ENCODE peak calls at places on chromosome 7, in five cellular contexts. Z, E, X, P and M are unnamed samples.

GRCh38 chr7:66859794-66860645 is 61.0 kb upstream of the TMEM248 start:
- DNase-seq in X (no peak), E (no peak), P (peak; percentile 65), Z (no peak), M (no peak)

GRCh38 chr7:46586406-46586805 is 665.3 kb upstream of the IGFBP3 start:
- DNase-seq in E (no peak), Z (no peak), X (no peak), P (no peak), M (no peak)

GRCh38 chr7:96040250-96040772 is 268.0 kb downstream of the DYNC1I1 start:
- DNase-seq in P (no peak), E (no peak), Z (no peak), X (no peak), M (no peak)

GRCh38 chr7:129341212-129341611 is 93.0 kb upstream of the STRIP2 start:
- DNase-seq in E (no peak), Z (no peak), P (no peak), X (peak; percentile 24), M (no peak)

GRCh38 chr7:139502226-139502625 is 18.8 kb upstream of the KLRG2 start:
- DNase-seq in P (no peak), Z (no peak), X (no peak), E (no peak), M (no peak)

GRCh38 chr7:112938895-112939588 is 147.6 kb downstream of the GPR85 start:
- DNase-seq in X (peak; percentile 68), P (peak; percentile 88), Z (peak; percentile 37), E (peak; percentile 59), M (peak; percentile 62)

GRCh38 chr7:15334524-15335269 is 227.1 kb downstream of the AGMO start:
- DNase-seq in P (no peak), X (no peak), E (no peak), Z (no peak), M (no peak)

GRCh38 chr7:138510003-138510402 is 49.9 kb downstream of the TRIM24 start:
- DNase-seq in E (no peak), P (no peak), X (no peak), Z (no peak), M (no peak)

GRCh38 chr7:41979834-41980307 is 257.1 kb downstream of the GLI3 start:
- DNase-seq in X (peak; percentile 19), E (no peak), Z (no peak), P (peak; percentile 78), M (no peak)

GRCh38 chr7:93646538-93646937 is 72.0 kb upstream of the CALCR start:
- DNase-seq in E (no peak), Z (no peak), X (no peak), P (no peak), M (no peak)
- H3K4me3 ChIP-seq in E (no peak overlapping the region), Z (no peak overlapping the region), X (no peak overlapping the region), P (peak overlapping the region; percentile 87), M (no peak overlapping the region)

GRCh38 chr7:159027091-159027802 is 117.4 kb downstream of the VIPR2 start:
- DNase-seq in E (no peak), P (peak; percentile 54), Z (no peak), X (no peak), M (no peak)
- TF ChIP-seq CTCF in E (no peak), P (no peak), Z (no peak), X (peak; percentile 22), M (no peak)

GRCh38 chr7:151782598-151783448 is 94.1 kb downstream of the PRKAG2 start:
- DNase-seq in P (peak; percentile 95), E (peak; percentile 74), X (no peak), Z (peak; percentile 71), M (peak; percentile 78)
- H3K4me3 ChIP-seq in P (no peak overlapping the region), E (peak overlapping the region; percentile 13), X (no peak overlapping the region), Z (no peak overlapping the region), M (peak overlapping the region; percentile 55)

DNA sequence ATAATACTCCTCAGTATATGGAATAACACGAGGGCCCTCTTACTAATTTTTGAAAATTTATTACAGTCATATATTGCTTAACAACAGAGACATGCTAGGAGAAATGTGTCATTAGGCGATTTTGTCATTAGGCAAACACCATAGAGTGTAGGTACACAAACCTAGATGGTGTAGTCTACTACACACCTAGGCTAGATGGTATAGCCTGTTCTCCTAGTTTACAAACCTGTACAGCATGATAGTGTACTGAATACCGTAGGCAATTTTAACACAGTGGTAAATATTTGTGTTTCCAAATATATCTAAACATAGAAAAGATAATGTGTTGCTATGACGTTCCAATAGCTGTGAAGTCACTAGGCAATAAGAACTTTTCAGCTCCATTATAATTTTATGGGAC is 12.8 kb downstream of the OR2F1 start:
- DNase-seq in X (no peak), E (no peak), P (no peak), Z (no peak), M (no peak)
- TF ChIP-seq CTCF in X (no peak), E (no peak), P (no peak), Z (no peak), M (no peak)

DNA sequence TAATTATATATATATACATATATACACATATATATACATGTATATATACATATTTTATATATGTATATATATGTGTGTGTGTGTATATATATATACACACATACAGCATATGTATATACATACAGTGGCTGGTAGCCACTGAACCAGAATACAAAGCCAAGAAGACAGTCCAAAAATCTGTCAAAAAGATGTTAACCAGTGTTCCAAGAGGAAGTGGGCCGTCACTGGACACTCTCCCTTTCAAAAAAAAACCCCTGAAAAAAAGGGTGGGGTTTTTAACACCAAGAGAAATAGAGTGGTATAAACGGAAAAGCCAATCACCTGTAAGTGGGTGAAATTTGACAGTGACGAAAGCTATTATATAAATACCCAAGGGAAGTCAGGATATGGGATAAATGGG is 31.1 kb upstream of the C1GALT1 start:
- DNase-seq in E (no peak), Z (no peak), P (no peak), X (no peak), M (no peak)
- H3K4me3 ChIP-seq in E (no peak overlapping the region), Z (no peak overlapping the region), P (no peak overlapping the region), X (no peak overlapping the region), M (no peak overlapping the region)